ENCODE peak calls at places on chromosome 3, in eight cellular contexts. Y is RWPE1, Q is kidney, V is cardiac muscle cell, C is stomach, E is neural crest cell, M is SK-N-SH, B is testis. Z is an unnamed sample.

GRCh38 chr3:157336252-157337009 is 100.2 kb upstream of the PTX3 start:
- DNase-seq in B (no peak), V (no peak), M (no peak), E (no peak), C (no peak), Y (no peak), Q (no peak), Z (no peak)

GRCh38 chr3:48426944-48427629 is 2.8 kb downstream of the PLXNB1 start:
- DNase-seq in Y (no peak), M (no peak), E (no peak), V (no peak), B (peak), C (no peak), Q (peak), Z (no peak)

GRCh38 chr3:134827213-134827612 is 32.2 kb downstream of the EPHB1 start:
- DNase-seq in B (no peak), E (no peak), V (no peak), M (no peak), Y (no peak), C (no peak), Q (no peak), Z (no peak)

GRCh38 chr3:122668930-122669730 is 11.5 kb upstream of the PARP14 start:
- DNase-seq in Y (peak), Q (no peak), E (no peak), C (no peak), M (no peak), V (no peak), B (no peak), Z (no peak)

GRCh38 chr3:172461530-172462138 is 13.4 kb upstream of the GHSR start:
- DNase-seq in C (no peak), E (no peak), B (no peak), Q (no peak), V (peak), Y (peak), M (peak), Z (no peak)

GRCh38 chr3:54653456-54654195 is 274.2 kb downstream of the LRTM1 start:
- DNase-seq in C (no peak), Y (no peak), M (no peak), E (no peak), Q (no peak), B (no peak), V (no peak), Z (no peak)

GRCh38 chr3:71121429-71122167 is 461.9 kb downstream of the FOXP1 start:
- DNase-seq in V (no peak), Q (no peak), C (no peak), Y (no peak), B (no peak), M (no peak), E (no peak), Z (no peak)

GRCh38 chr3:150292891-150293290 is 115.2 kb upstream of the TSC22D2 start:
- DNase-seq in C (no peak), E (no peak), M (no peak), V (no peak), Y (no peak), Q (no peak), B (no peak), Z (no peak)

GRCh38 chr3:136070334-136070733 is 104.8 kb downstream of the PPP2R3A start:
- DNase-seq in Y (peak), V (no peak), M (no peak), E (no peak), Q (no peak), C (no peak), B (no peak), Z (no peak)

GRCh38 chr3:171994646-171995441 is 44.5 kb upstream of the FNDC3B start:
- DNase-seq in C (no peak), B (no peak), E (no peak), Y (no peak), V (no peak), Q (no peak), M (no peak), Z (no peak)

GRCh38 chr3:155441026-155441425 is 147.5 kb upstream of the STRIT1 start:
- DNase-seq in Y (no peak), C (no peak), B (no peak), V (no peak), M (no peak), Q (no peak), E (no peak), Z (no peak)

GRCh38 chr3:14244521-14244920 is 65.9 kb downstream of the LSM3 start:
- DNase-seq in Y (no peak), E (no peak), Q (no peak), V (no peak), B (no peak), C (no peak), M (no peak), Z (no peak)

GRCh38 chr3:58835075-58835474 is 168.5 kb upstream of the FAM3D start:
- DNase-seq in Q (no peak), E (no peak), M (no peak), Y (peak), C (no peak), B (no peak), V (no peak), Z (no peak)

GRCh38 chr3:37986479-37987314 is 3.9 kb upstream of the VILL start:
- DNase-seq in V (no peak), B (peak), Q (peak), C (peak), Y (peak), M (no peak), E (no peak), Z (no peak)

GRCh38 chr3:124986153-124987143 is 51.9 kb upstream of the MUC13 start:
- DNase-seq in C (no peak), V (no peak), B (peak), E (peak), Q (no peak), M (peak), Y (peak), Z (no peak)

GRCh38 chr3:162142511-162142910 is 645.9 kb downstream of the OTOL1 start:
- DNase-seq in V (no peak), M (no peak), Y (peak), Q (no peak), C (no peak), B (no peak), E (no peak), Z (no peak)

GRCh38 chr3:4841783-4842440 is 137.3 kb upstream of the BHLHE40 start:
- DNase-seq in M (no peak), Q (no peak), C (no peak), B (no peak), Y (no peak), V (no peak), E (no peak), Z (no peak)

GRCh38 chr3:12186515-12187286 is 28.0 kb upstream of the TIMP4 start:
- DNase-seq in V (no peak), M (no peak), E (no peak), Y (no peak), Q (no peak), B (no peak), C (no peak), Z (no peak)

GRCh38 chr3:127204841-127205582 is 12.1 kb downstream of the PRR23E start:
- DNase-seq in C (peak), E (no peak), B (no peak), V (no peak), M (no peak), Q (no peak), Y (no peak), Z (no peak)

GRCh38 chr3:81045976-81046375 is 715.5 kb downstream of the GBE1 start:
- DNase-seq in B (no peak), Y (no peak), V (no peak), M (no peak), E (no peak), Q (no peak), C (no peak), Z (no peak)

GRCh38 chr3:114290911-114291901 is 2.6 kb upstream of the TIGIT start:
- DNase-seq in C (peak), Y (peak), Q (peak), E (peak), V (peak), B (peak), M (peak), Z (peak)

GRCh38 chr3:122298239-122298638 is 26.8 kb upstream of the CSTA start:
- DNase-seq in B (no peak), Y (no peak), V (no peak), E (no peak), C (no peak), M (no peak), Q (no peak), Z (no peak)

GRCh38 chr3:191329654-191330308 is 545 bp downstream of the UTS2B start:
- DNase-seq in Y (peak), C (peak), E (peak), V (peak), B (peak), Q (no peak), M (no peak), Z (peak)

GRCh38 chr3:13268961-13269391 is 151.1 kb downstream of the NUP210 start:
- DNase-seq in Y (no peak), V (peak), C (no peak), M (peak), Q (no peak), B (no peak), E (no peak), Z (no peak)

GRCh38 chr3:191246628-191247027 is 47.6 kb downstream of the OSTN start:
- DNase-seq in C (no peak), V (no peak), Y (peak), Q (no peak), B (no peak), M (no peak), E (no peak), Z (no peak)

GRCh38 chr3:13289771-13290285 is 130.3 kb downstream of the NUP210 start:
- DNase-seq in V (no peak), C (no peak), Y (no peak), Q (peak), M (no peak), E (no peak), B (no peak), Z (no peak)

GRCh38 chr3:20352547-20353164 is 166.7 kb upstream of the SGO1 start:
- DNase-seq in B (no peak), Q (no peak), E (no peak), M (no peak), V (no peak), Y (no peak), C (no peak), Z (no peak)

GRCh38 chr3:46405301-46406079 is 1.4 kb downstream of the CCR5AS start:
- DNase-seq in B (peak), E (no peak), Q (no peak), M (no peak), Y (no peak), V (no peak), C (peak), Z (no peak)

GRCh38 chr3:87977765-87978164 is 81.0 kb downstream of the CGGBP1 start:
- DNase-seq in V (no peak), Y (no peak), M (no peak), Q (no peak), C (no peak), B (no peak), E (no peak), Z (no peak)

GRCh38 chr3:87982421-87982820 is 76.4 kb downstream of the CGGBP1 start:
- DNase-seq in B (no peak), Q (no peak), E (no peak), V (peak), C (no peak), Y (no peak), M (no peak), Z (no peak)

DNA sequence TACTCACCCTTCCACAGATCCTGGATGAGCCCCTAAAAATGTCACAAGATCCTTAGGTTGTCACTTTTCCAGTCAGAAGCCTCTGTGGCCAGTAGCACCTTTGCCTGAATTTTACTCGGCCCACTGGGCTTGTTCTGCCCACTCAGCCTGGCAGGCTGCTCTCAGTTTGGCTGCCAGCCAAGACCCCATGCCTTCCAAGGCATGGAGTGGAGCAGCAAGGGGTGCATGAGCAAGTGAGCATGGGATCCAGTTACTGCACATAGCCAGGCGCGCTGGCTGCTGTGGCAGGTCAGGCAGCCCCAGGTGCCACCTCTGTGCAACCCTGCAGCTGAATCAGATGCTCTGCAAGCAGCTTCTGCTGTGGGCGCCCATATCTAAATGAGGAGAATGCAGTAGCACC is 79.3 kb downstream of the CGGBP1 start:
- DNase-seq in V (no peak), M (no peak), Q (no peak), B (no peak), C (no peak), Y (no peak), E (no peak), Z (no peak)
- TF ChIP-seq CTCF in V (no peak), M (no peak), Q (no peak), B (no peak), C (no peak), Y (no peak), E (no peak), Z (no peak)

GRCh38 chr3:107421881-107422280 is 44.6 kb downstream of the CCDC54 start:
- DNase-seq in C (no peak), B (no peak), M (no peak), V (no peak), Y (no peak), E (no peak), Q (no peak), Z (no peak)

GRCh38 chr3:107416886-107417285 is 39.6 kb downstream of the CCDC54 start:
- DNase-seq in C (no peak), V (no peak), Y (no peak), Q (no peak), E (no peak), B (no peak), M (no peak), Z (no peak)

GRCh38 chr3:107426223-107426622 is 49.0 kb downstream of the CCDC54 start:
- DNase-seq in E (no peak), B (no peak), C (no peak), Y (no peak), V (no peak), Q (no peak), M (no peak), Z (no peak)

GRCh38 chr3:107425033-107425432 is 47.8 kb downstream of the CCDC54 start:
- DNase-seq in B (no peak), Q (no peak), Y (no peak), M (no peak), E (no peak), C (no peak), V (no peak), Z (no peak)

GRCh38 chr3:107421170-107421792 is 44.0 kb downstream of the CCDC54 start:
- DNase-seq in Q (no peak), E (no peak), M (peak), V (peak), C (no peak), B (peak), Y (peak), Z (no peak)
- TF ChIP-seq CTCF in Q (peak), E (peak), M (peak), V (peak), C (no peak), B (peak), Y (peak), Z (peak)

GRCh38 chr3:26731843-26732242 is 109.3 kb downstream of the LRRC3B start:
- DNase-seq in C (no peak), M (no peak), B (no peak), E (no peak), V (no peak), Q (no peak), Y (no peak), Z (no peak)
- TF ChIP-seq CTCF in C (no peak), M (no peak), B (no peak), E (no peak), V (no peak), Q (no peak), Y (no peak), Z (no peak)

GRCh38 chr3:185063431-185063830 is 89.4 kb downstream of the C3orf70 start:
- DNase-seq in B (no peak), M (no peak), Y (no peak), E (no peak), C (no peak), Q (no peak), V (no peak), Z (no peak)

GRCh38 chr3:185057829-185058228 is 95.0 kb downstream of the C3orf70 start:
- DNase-seq in B (no peak), Y (no peak), C (no peak), V (no peak), E (no peak), M (no peak), Q (no peak), Z (no peak)

GRCh38 chr3:185059766-185060165 is 93.1 kb downstream of the C3orf70 start:
- DNase-seq in M (no peak), B (no peak), V (no peak), Q (no peak), E (no peak), C (no peak), Y (no peak), Z (no peak)

GRCh38 chr3:185062221-185062620 is 90.6 kb downstream of the C3orf70 start:
- DNase-seq in Y (no peak), B (no peak), Q (no peak), E (no peak), C (no peak), M (no peak), V (no peak), Z (no peak)

GRCh38 chr3:185060655-185061054 is 92.2 kb downstream of the C3orf70 start:
- DNase-seq in M (no peak), V (no peak), Y (no peak), Q (no peak), B (no peak), E (no peak), C (no peak), Z (no peak)
- TF ChIP-seq CTCF in M (no peak), V (no peak), Y (no peak), Q (no peak), B (no peak), E (no peak), C (no peak), Z (no peak)

GRCh38 chr3:142595951-142596725 is at the start of gene PLS1:
- DNase-seq in Q (peak), C (peak), B (peak), V (peak), Y (peak), M (peak), E (peak), Z (peak)
- TF ChIP-seq CTCF in Q (no peak), C (no peak), B (no peak), V (no peak), Y (peak), M (no peak), E (no peak), Z (no peak)

GRCh38 chr3:108322352-108322751 is 26.0 kb downstream of the HHLA2 start:
- DNase-seq in Y (no peak), M (no peak), B (no peak), V (no peak), C (no peak), Q (no peak), E (no peak), Z (no peak)
- TF ChIP-seq CTCF in Y (no peak), M (no peak), B (no peak), V (peak), C (no peak), Q (no peak), E (no peak), Z (no peak)

GRCh38 chr3:87076951-87077350 is 86.0 kb upstream of the VGLL3 start:
- DNase-seq in Q (no peak), V (no peak), Y (peak), M (no peak), B (no peak), C (no peak), E (no peak), Z (no peak)

GRCh38 chr3:87082806-87083440 is 92.0 kb upstream of the VGLL3 start:
- DNase-seq in E (peak), C (no peak), B (peak), Y (peak), Q (no peak), V (peak), M (peak), Z (no peak)

GRCh38 chr3:87077354-87077753 is 86.4 kb upstream of the VGLL3 start:
- DNase-seq in C (no peak), Y (no peak), Q (no peak), B (no peak), V (no peak), M (no peak), E (no peak), Z (no peak)
- TF ChIP-seq CTCF in C (no peak), Y (no peak), Q (no peak), B (no peak), V (no peak), M (no peak), E (no peak), Z (no peak)